ENCODE peak calls at places on chromosomes 3 and 15, in six cellular contexts. One of them, this sample, is unnamed. For H3K4me1, the result is how much of the 10 kb centered on the place peaks cover.

GRCh38 chr3:12194209-12194608 is 35.5 kb upstream of the TIMP4 start:
- DNase-seq in lower lobe of right lung: no peak
- DNase-seq in CD8-positive, alpha-beta memory T cell: no peak
- DNase-seq in CD8-positive, alpha-beta T cell: no peak
- DNase-seq in ascending aorta: no peak
- DNase-seq in iPS DF 6.9: no peak
- DNase-seq in this sample: no peak

GRCh38 chr3:130729154-130729553 is 17.5 kb downstream of the PIK3R4 start:
- DNase-seq in lower lobe of right lung: no peak
- DNase-seq in CD8-positive, alpha-beta memory T cell: no peak
- DNase-seq in CD8-positive, alpha-beta T cell: no peak
- DNase-seq in ascending aorta: no peak
- DNase-seq in iPS DF 6.9: no peak
- DNase-seq in this sample: no peak

GRCh38 chr3:116322761-116323160 is 122.5 kb downstream of the LSAMP start:
- DNase-seq in lower lobe of right lung: no peak
- DNase-seq in CD8-positive, alpha-beta memory T cell: no peak
- DNase-seq in CD8-positive, alpha-beta T cell: no peak
- DNase-seq in ascending aorta: no peak
- DNase-seq in iPS DF 6.9: no peak
- DNase-seq in this sample: no peak

GRCh38 chr3:70358978-70359580 is 46.6 kb upstream of the MDFIC2 start:
- DNase-seq in lower lobe of right lung: no peak
- DNase-seq in CD8-positive, alpha-beta memory T cell: no peak
- DNase-seq in CD8-positive, alpha-beta T cell: no peak
- DNase-seq in ascending aorta: no peak
- DNase-seq in iPS DF 6.9: no peak
- DNase-seq in this sample: peak

GRCh38 chr3:150951923-150952322 is 20.6 kb downstream of the CLRN1 start:
- DNase-seq in lower lobe of right lung: no peak
- DNase-seq in CD8-positive, alpha-beta memory T cell: no peak
- DNase-seq in CD8-positive, alpha-beta T cell: no peak
- DNase-seq in ascending aorta: no peak
- DNase-seq in iPS DF 6.9: no peak
- DNase-seq in this sample: no peak

GRCh38 chr3:32288819-32289218 is 50.3 kb downstream of the CMTM8 start:
- DNase-seq in lower lobe of right lung: no peak
- DNase-seq in CD8-positive, alpha-beta memory T cell: no peak
- DNase-seq in CD8-positive, alpha-beta T cell: no peak
- DNase-seq in ascending aorta: no peak
- DNase-seq in iPS DF 6.9: no peak
- DNase-seq in this sample: peak

GRCh38 chr3:52366527-52366926 is 50.4 kb downstream of the DNAH1 start:
- DNase-seq in lower lobe of right lung: no peak
- DNase-seq in CD8-positive, alpha-beta memory T cell: no peak
- DNase-seq in CD8-positive, alpha-beta T cell: no peak
- DNase-seq in ascending aorta: no peak
- DNase-seq in iPS DF 6.9: no peak
- DNase-seq in this sample: no peak

GRCh38 chr3:122421836-122422235 is 6.0 kb upstream of the WDR5B start:
- DNase-seq in lower lobe of right lung: no peak
- DNase-seq in CD8-positive, alpha-beta memory T cell: no peak
- DNase-seq in CD8-positive, alpha-beta T cell: no peak
- DNase-seq in ascending aorta: no peak
- DNase-seq in iPS DF 6.9: no peak
- DNase-seq in this sample: no peak

GRCh38 chr3:129888739-129889138 is 4.8 kb downstream of the TMCC1 start:
- DNase-seq in lower lobe of right lung: no peak
- DNase-seq in CD8-positive, alpha-beta memory T cell: no peak
- DNase-seq in CD8-positive, alpha-beta T cell: no peak
- DNase-seq in ascending aorta: no peak
- DNase-seq in iPS DF 6.9: no peak
- DNase-seq in this sample: no peak

GRCh38 chr15:48418343-48418742 is 87.1 kb downstream of the DUT start:
- DNase-seq in lower lobe of right lung: no peak
- DNase-seq in CD8-positive, alpha-beta memory T cell: no peak
- DNase-seq in CD8-positive, alpha-beta T cell: no peak
- DNase-seq in ascending aorta: no peak
- DNase-seq in iPS DF 6.9: no peak
- DNase-seq in this sample: no peak
- H3K4me1 ChIP-seq in lower lobe of right lung: under half
- H3K4me1 ChIP-seq in CD8-positive, alpha-beta memory T cell: under half
- H3K4me1 ChIP-seq in CD8-positive, alpha-beta T cell: under half
- H3K4me1 ChIP-seq in ascending aorta: under half
- H3K4me1 ChIP-seq in iPS DF 6.9: under half
- H3K4me1 ChIP-seq in this sample: under half

GRCh38 chr3:57918123-57918837 is 89.9 kb upstream of the FLNB start:
- DNase-seq in lower lobe of right lung: no peak
- DNase-seq in CD8-positive, alpha-beta memory T cell: no peak
- DNase-seq in CD8-positive, alpha-beta T cell: no peak
- DNase-seq in ascending aorta: no peak
- DNase-seq in iPS DF 6.9: no peak
- DNase-seq in this sample: no peak
- H3K27ac ChIP-seq in lower lobe of right lung: no peak
- H3K27ac ChIP-seq in CD8-positive, alpha-beta memory T cell: no peak
- H3K27ac ChIP-seq in CD8-positive, alpha-beta T cell: no peak
- H3K27ac ChIP-seq in ascending aorta: peak
- H3K27ac ChIP-seq in iPS DF 6.9: no peak
- H3K27ac ChIP-seq in this sample: no peak

DNA sequence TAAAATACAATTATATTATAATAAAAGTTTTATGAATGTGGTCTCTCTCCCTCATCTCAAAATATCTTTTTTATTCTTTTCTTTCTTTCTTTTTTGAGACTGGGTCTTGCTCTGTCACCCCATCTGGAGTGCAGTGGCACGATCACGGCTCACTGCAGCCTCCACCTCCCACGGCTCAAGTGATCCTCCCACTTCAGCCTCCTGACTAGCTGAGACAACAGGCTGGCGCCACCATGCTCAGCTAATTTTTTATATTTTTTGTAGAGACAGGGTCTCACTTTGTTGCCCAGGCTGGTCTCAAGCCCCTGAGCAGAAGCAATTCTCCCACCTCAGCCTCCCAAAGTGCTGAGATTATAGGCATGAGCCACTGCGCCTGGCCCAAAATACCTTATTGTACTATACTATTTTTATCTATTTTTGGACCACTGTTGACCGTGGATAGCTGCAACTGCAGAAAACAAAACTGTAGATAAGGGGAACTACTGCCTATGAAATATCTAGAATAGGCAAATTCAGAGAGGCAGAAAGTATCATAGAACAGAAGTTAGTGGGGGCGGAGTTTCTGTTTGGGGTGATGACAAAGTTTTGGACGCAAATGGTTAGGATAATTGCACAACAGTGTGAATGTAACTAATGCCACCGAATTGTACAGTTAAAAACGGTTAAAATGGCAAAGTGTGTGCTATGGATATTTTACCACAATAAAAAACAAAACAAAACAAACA is 66.6 kb downstream of the SLC12A8 start:
- DNase-seq in lower lobe of right lung: no peak
- DNase-seq in CD8-positive, alpha-beta memory T cell: no peak
- DNase-seq in CD8-positive, alpha-beta T cell: no peak
- DNase-seq in ascending aorta: no peak
- DNase-seq in iPS DF 6.9: no peak
- DNase-seq in this sample: no peak
- H3K4me1 ChIP-seq in lower lobe of right lung: half or more
- H3K4me1 ChIP-seq in CD8-positive, alpha-beta memory T cell: under half
- H3K4me1 ChIP-seq in CD8-positive, alpha-beta T cell: under half
- H3K4me1 ChIP-seq in ascending aorta: under half
- H3K4me1 ChIP-seq in iPS DF 6.9: under half
- H3K4me1 ChIP-seq in this sample: under half

GRCh38 chr15:41935566-41936020 is 36.8 kb downstream of the EHD4 start:
- DNase-seq in lower lobe of right lung: no peak
- DNase-seq in CD8-positive, alpha-beta memory T cell: no peak
- DNase-seq in CD8-positive, alpha-beta T cell: no peak
- DNase-seq in ascending aorta: no peak
- DNase-seq in iPS DF 6.9: no peak
- DNase-seq in this sample: peak
- H3K27ac ChIP-seq in lower lobe of right lung: peak
- H3K27ac ChIP-seq in CD8-positive, alpha-beta memory T cell: peak
- H3K27ac ChIP-seq in CD8-positive, alpha-beta T cell: peak
- H3K27ac ChIP-seq in ascending aorta: peak
- H3K27ac ChIP-seq in iPS DF 6.9: no peak
- H3K27ac ChIP-seq in this sample: no peak

GRCh38 chr15:31437686-31438085 is 111.1 kb downstream of the KLF13 start:
- DNase-seq in lower lobe of right lung: no peak
- DNase-seq in CD8-positive, alpha-beta memory T cell: peak
- DNase-seq in CD8-positive, alpha-beta T cell: no peak
- DNase-seq in ascending aorta: no peak
- DNase-seq in iPS DF 6.9: no peak
- DNase-seq in this sample: peak

GRCh38 chr15:31442203-31443090 is 115.8 kb downstream of the KLF13 start:
- DNase-seq in lower lobe of right lung: no peak
- DNase-seq in CD8-positive, alpha-beta memory T cell: no peak
- DNase-seq in CD8-positive, alpha-beta T cell: no peak
- DNase-seq in ascending aorta: no peak
- DNase-seq in iPS DF 6.9: no peak
- DNase-seq in this sample: no peak

GRCh38 chr15:31438601-31439265 is 112.1 kb downstream of the KLF13 start:
- DNase-seq in lower lobe of right lung: peak
- DNase-seq in CD8-positive, alpha-beta memory T cell: no peak
- DNase-seq in CD8-positive, alpha-beta T cell: no peak
- DNase-seq in ascending aorta: peak
- DNase-seq in iPS DF 6.9: no peak
- DNase-seq in this sample: no peak

GRCh38 chr15:31439328-31439727 is 112.7 kb downstream of the KLF13 start:
- DNase-seq in lower lobe of right lung: no peak
- DNase-seq in CD8-positive, alpha-beta memory T cell: no peak
- DNase-seq in CD8-positive, alpha-beta T cell: no peak
- DNase-seq in ascending aorta: no peak
- DNase-seq in iPS DF 6.9: no peak
- DNase-seq in this sample: no peak

GRCh38 chr15:31440754-31441298 is 114.2 kb downstream of the KLF13 start:
- DNase-seq in lower lobe of right lung: peak
- DNase-seq in CD8-positive, alpha-beta memory T cell: no peak
- DNase-seq in CD8-positive, alpha-beta T cell: peak
- DNase-seq in ascending aorta: no peak
- DNase-seq in iPS DF 6.9: no peak
- DNase-seq in this sample: no peak
- H3K4me1 ChIP-seq in lower lobe of right lung: half or more
- H3K4me1 ChIP-seq in CD8-positive, alpha-beta memory T cell: half or more
- H3K4me1 ChIP-seq in CD8-positive, alpha-beta T cell: half or more
- H3K4me1 ChIP-seq in ascending aorta: under half
- H3K4me1 ChIP-seq in iPS DF 6.9: under half
- H3K4me1 ChIP-seq in this sample: under half

GRCh38 chr3:47000922-47001730 is 21.7 kb downstream of the NBEAL2 start:
- DNase-seq in lower lobe of right lung: peak
- DNase-seq in CD8-positive, alpha-beta memory T cell: no peak
- DNase-seq in CD8-positive, alpha-beta T cell: no peak
- DNase-seq in ascending aorta: no peak
- DNase-seq in iPS DF 6.9: no peak
- DNase-seq in this sample: peak

GRCh38 chr3:46998121-46998851 is 18.8 kb downstream of the NBEAL2 start:
- DNase-seq in lower lobe of right lung: peak
- DNase-seq in CD8-positive, alpha-beta memory T cell: peak
- DNase-seq in CD8-positive, alpha-beta T cell: peak
- DNase-seq in ascending aorta: no peak
- DNase-seq in iPS DF 6.9: no peak
- DNase-seq in this sample: peak

GRCh38 chr3:46998852-46999515 is 19.5 kb downstream of the NBEAL2 start:
- DNase-seq in lower lobe of right lung: no peak
- DNase-seq in CD8-positive, alpha-beta memory T cell: no peak
- DNase-seq in CD8-positive, alpha-beta T cell: no peak
- DNase-seq in ascending aorta: no peak
- DNase-seq in iPS DF 6.9: no peak
- DNase-seq in this sample: no peak

GRCh38 chr3:47000198-47000815 is 20.8 kb downstream of the NBEAL2 start:
- DNase-seq in lower lobe of right lung: peak
- DNase-seq in CD8-positive, alpha-beta memory T cell: no peak
- DNase-seq in CD8-positive, alpha-beta T cell: no peak
- DNase-seq in ascending aorta: no peak
- DNase-seq in iPS DF 6.9: no peak
- DNase-seq in this sample: no peak

GRCh38 chr3:46999516-47000197 is 20.2 kb downstream of the NBEAL2 start:
- DNase-seq in lower lobe of right lung: peak
- DNase-seq in CD8-positive, alpha-beta memory T cell: no peak
- DNase-seq in CD8-positive, alpha-beta T cell: no peak
- DNase-seq in ascending aorta: no peak
- DNase-seq in iPS DF 6.9: no peak
- DNase-seq in this sample: no peak
- H3K27ac ChIP-seq in lower lobe of right lung: no peak
- H3K27ac ChIP-seq in CD8-positive, alpha-beta memory T cell: no peak
- H3K27ac ChIP-seq in CD8-positive, alpha-beta T cell: no peak
- H3K27ac ChIP-seq in ascending aorta: no peak
- H3K27ac ChIP-seq in iPS DF 6.9: no peak
- H3K27ac ChIP-seq in this sample: peak

GRCh38 chr3:169147246-169148008 is 516.1 kb downstream of the MECOM start:
- DNase-seq in lower lobe of right lung: peak
- DNase-seq in CD8-positive, alpha-beta memory T cell: no peak
- DNase-seq in CD8-positive, alpha-beta T cell: no peak
- DNase-seq in ascending aorta: peak
- DNase-seq in iPS DF 6.9: peak
- DNase-seq in this sample: no peak

GRCh38 chr3:169148448-169149348 is 514.8 kb downstream of the MECOM start:
- DNase-seq in lower lobe of right lung: no peak
- DNase-seq in CD8-positive, alpha-beta memory T cell: no peak
- DNase-seq in CD8-positive, alpha-beta T cell: no peak
- DNase-seq in ascending aorta: no peak
- DNase-seq in iPS DF 6.9: no peak
- DNase-seq in this sample: no peak

GRCh38 chr3:169145551-169145950 is 518.0 kb downstream of the MECOM start:
- DNase-seq in lower lobe of right lung: no peak
- DNase-seq in CD8-positive, alpha-beta memory T cell: no peak
- DNase-seq in CD8-positive, alpha-beta T cell: no peak
- DNase-seq in ascending aorta: no peak
- DNase-seq in iPS DF 6.9: no peak
- DNase-seq in this sample: no peak

GRCh38 chr3:169146112-169146665 is 517.3 kb downstream of the MECOM start:
- DNase-seq in lower lobe of right lung: peak
- DNase-seq in CD8-positive, alpha-beta memory T cell: no peak
- DNase-seq in CD8-positive, alpha-beta T cell: no peak
- DNase-seq in ascending aorta: peak
- DNase-seq in iPS DF 6.9: no peak
- DNase-seq in this sample: no peak

GRCh38 chr3:169146866-169147245 is 516.7 kb downstream of the MECOM start:
- DNase-seq in lower lobe of right lung: no peak
- DNase-seq in CD8-positive, alpha-beta memory T cell: no peak
- DNase-seq in CD8-positive, alpha-beta T cell: no peak
- DNase-seq in ascending aorta: no peak
- DNase-seq in iPS DF 6.9: no peak
- DNase-seq in this sample: no peak
- H3K4me1 ChIP-seq in lower lobe of right lung: under half
- H3K4me1 ChIP-seq in CD8-positive, alpha-beta memory T cell: under half
- H3K4me1 ChIP-seq in CD8-positive, alpha-beta T cell: under half
- H3K4me1 ChIP-seq in ascending aorta: under half
- H3K4me1 ChIP-seq in iPS DF 6.9: under half
- H3K4me1 ChIP-seq in this sample: under half

DNA sequence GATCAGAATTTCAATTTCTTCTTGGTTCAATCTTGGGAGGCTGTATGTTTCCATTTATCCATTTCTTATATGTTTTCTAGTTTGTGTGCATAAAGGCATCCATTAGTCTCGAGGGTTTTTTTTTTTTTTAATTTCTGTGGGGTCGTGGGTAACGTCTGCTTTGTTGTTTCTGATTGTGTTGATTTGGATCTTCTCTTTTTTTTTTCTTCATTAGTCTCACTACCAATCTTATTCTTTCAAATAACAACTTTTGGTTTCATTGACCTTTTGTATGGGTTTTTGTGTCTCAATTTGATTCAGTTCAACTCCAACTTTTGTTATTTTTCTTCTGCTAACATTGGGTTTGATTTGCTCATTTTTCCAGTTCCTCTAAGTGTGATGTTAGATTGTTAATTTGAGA is 48.9 kb downstream of the MCTP2 start:
- DNase-seq in lower lobe of right lung: no peak
- DNase-seq in CD8-positive, alpha-beta memory T cell: no peak
- DNase-seq in CD8-positive, alpha-beta T cell: no peak
- DNase-seq in ascending aorta: no peak
- DNase-seq in iPS DF 6.9: no peak
- DNase-seq in this sample: no peak
- H3K27ac ChIP-seq in lower lobe of right lung: no peak
- H3K27ac ChIP-seq in CD8-positive, alpha-beta memory T cell: no peak
- H3K27ac ChIP-seq in CD8-positive, alpha-beta T cell: no peak
- H3K27ac ChIP-seq in ascending aorta: no peak
- H3K27ac ChIP-seq in iPS DF 6.9: no peak
- H3K27ac ChIP-seq in this sample: no peak

GRCh38 chr3:188255190-188255589 is 101.2 kb downstream of the LPP start:
- DNase-seq in lower lobe of right lung: no peak
- DNase-seq in CD8-positive, alpha-beta memory T cell: no peak
- DNase-seq in CD8-positive, alpha-beta T cell: no peak
- DNase-seq in ascending aorta: no peak
- DNase-seq in iPS DF 6.9: no peak
- DNase-seq in this sample: no peak
- H3K4me1 ChIP-seq in lower lobe of right lung: under half
- H3K4me1 ChIP-seq in CD8-positive, alpha-beta memory T cell: under half
- H3K4me1 ChIP-seq in CD8-positive, alpha-beta T cell: under half
- H3K4me1 ChIP-seq in ascending aorta: half or more
- H3K4me1 ChIP-seq in iPS DF 6.9: under half
- H3K4me1 ChIP-seq in this sample: under half